ENCODE peak calls at places on chromosomes 1 and 21, in four cellular contexts. J, E, S and W are unnamed samples.
A peak's percentile ranks its signal among the peaks of the same experiment; 100 is the strongest.

GRCh38 chr1:33562563-33562962 is 90.1 kb downstream of the ZSCAN20 start:
- DNase-seq in J (no peak), E (no peak), S (no peak), W (no peak)

GRCh38 chr1:114368560-114369255 is 142.3 kb downstream of the TRIM33 start:
- DNase-seq in J (no peak), E (no peak), S (no peak), W (peak; percentile 56)

GRCh38 chr21:25776440-25776839 is 41.7 kb downstream of the GABPA start:
- DNase-seq in J (no peak), E (no peak), S (no peak), W (no peak)

GRCh38 chr1:51139474-51139873 is 37.4 kb downstream of the C1orf185 start:
- DNase-seq in J (no peak), E (no peak), S (no peak), W (no peak)

GRCh38 chr1:206706298-206706791 is 21.6 kb downstream of the MAPKAPK2 start:
- DNase-seq in J (peak; percentile 92), E (no peak), S (no peak), W (peak; percentile 50)

GRCh38 chr1:6922096-6922931 is 137.1 kb downstream of the CAMTA1 start:
- DNase-seq in J (peak; percentile 4), E (no peak), S (no peak), W (peak; percentile 6)

GRCh38 chr1:89687254-89687653 is 54.3 kb downstream of the LRRC8C start:
- DNase-seq in J (peak; percentile 58), E (no peak), S (no peak), W (no peak)

GRCh38 chr1:113792471-113792870 is 19.8 kb downstream of the RSBN1 start:
- DNase-seq in J (no peak), E (no peak), S (no peak), W (no peak)

GRCh38 chr1:153563339-153563952 is 2.2 kb downstream of the S100A2 start:
- DNase-seq in J (no peak), E (no peak), S (no peak), W (no peak)

GRCh38 chr1:228274452-228275153 is 66.8 kb downstream of the OBSCN start:
- DNase-seq in J (no peak), E (peak; percentile 42), S (no peak), W (peak; percentile 13)

GRCh38 chr21:40516336-40516735 is 330.6 kb downstream of the DSCAM start:
- DNase-seq in J (no peak), E (no peak), S (no peak), W (peak; percentile 76)

GRCh38 chr1:53383471-53383870 is 55.6 kb upstream of the LRP8 start:
- DNase-seq in J (no peak), E (no peak), S (no peak), W (no peak)

GRCh38 chr1:211259596-211260126 is 495 bp downstream of the RCOR3 start:
- DNase-seq in J (no peak), E (no peak), S (no peak), W (no peak)

GRCh38 chr1:88983791-88984552 is 8.5 kb downstream of the KYAT3 start:
- DNase-seq in J (peak; percentile 69), E (no peak), S (no peak), W (peak; percentile 68)

GRCh38 chr1:30411206-30411605 is 312.2 kb downstream of the MATN1 start:
- DNase-seq in J (no peak), E (peak; percentile 4), S (no peak), W (no peak)

GRCh38 chr21:42188663-42189062 is 30.3 kb upstream of the ABCG1 start:
- DNase-seq in J (no peak), E (no peak), S (no peak), W (no peak)

GRCh38 chr1:10900265-10900651 is 103.8 kb upstream of the CASZ1 start:
- DNase-seq in J (no peak), E (no peak), S (no peak), W (peak; percentile 60)

GRCh38 chr1:156896490-156897033 is 3.0 kb downstream of the PEAR1 start:
- DNase-seq in J (peak; percentile 92), E (peak; percentile 54), S (peak; percentile 63), W (peak; percentile 93)

GRCh38 chr1:209780276-209780675 is 4.1 kb downstream of the C1orf74 start:
- DNase-seq in J (no peak), E (no peak), S (no peak), W (peak; percentile 7)

GRCh38 chr21:43866659-43867331 is 1.8 kb downstream of the AGPAT3 start:
- DNase-seq in J (no peak), E (no peak), S (no peak), W (no peak)

GRCh38 chr1:63407002-63407401 is 39.6 kb downstream of the ALG6 start:
- DNase-seq in J (peak; percentile 62), E (no peak), S (no peak), W (no peak)

GRCh38 chr21:16264314-16264713 is 534.5 kb downstream of the USP25 start:
- DNase-seq in J (no peak), E (no peak), S (no peak), W (no peak)

GRCh38 chr1:150549496-150550221 is 451 bp downstream of the ADAMTSL4 start:
- DNase-seq in J (no peak), E (peak; percentile 45), S (no peak), W (peak; percentile 81)
- H4K8ac ChIP-seq in J (peak overlapping the region; percentile 71), E (no peak overlapping the region), S (peak overlapping the region; percentile 83), W (no peak overlapping the region)

GRCh38 chr1:162951553-162952315 is 90.8 kb upstream of the CCDC190 start:
- DNase-seq in J (peak; percentile 20), E (no peak), S (no peak), W (no peak)

GRCh38 chr1:162946701-162947100 is 85.7 kb upstream of the CCDC190 start:
- DNase-seq in J (no peak), E (no peak), S (no peak), W (no peak)

GRCh38 chr1:162954824-162955223 is 93.8 kb upstream of the CCDC190 start:
- DNase-seq in J (peak; percentile 59), E (no peak), S (no peak), W (no peak)

GRCh38 chr1:162944974-162945639 is 84.1 kb upstream of the CCDC190 start:
- DNase-seq in J (no peak), E (no peak), S (no peak), W (no peak)

DNA sequence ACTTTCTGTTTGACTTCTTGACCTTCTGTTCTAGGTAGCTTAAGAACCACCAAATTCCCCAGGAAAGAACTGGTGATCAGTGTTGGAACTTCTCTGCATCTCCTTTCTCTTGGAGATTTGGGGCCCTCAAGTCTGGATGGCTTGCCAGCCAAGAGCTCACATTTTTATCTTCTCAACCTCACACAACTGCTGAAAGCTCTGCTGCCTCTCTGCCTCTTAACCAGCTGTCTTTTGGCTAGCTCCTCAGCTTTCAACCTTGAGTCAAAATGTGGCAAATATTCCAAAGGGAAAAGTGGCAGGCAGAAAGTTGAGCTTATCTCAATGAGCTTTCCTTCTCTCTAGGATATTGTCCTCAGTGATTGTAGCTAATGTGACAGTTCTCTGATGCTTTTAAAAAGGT is 89.2 kb upstream of the CCDC190 start:
- DNase-seq in J (no peak), E (no peak), S (no peak), W (no peak)
- H4K5ac ChIP-seq in J (no peak overlapping the region), E (no peak overlapping the region), S (no peak overlapping the region), W (no peak overlapping the region)

GRCh38 chr1:1425753-1426495 is 4.8 kb upstream of the ANKRD65 start:
- DNase-seq in J (no peak), E (peak; percentile 75), S (no peak), W (peak; percentile 69)
- H4K8ac ChIP-seq in J (no peak overlapping the region), E (no peak overlapping the region), S (peak overlapping the region; percentile 86), W (no peak overlapping the region)

DNA sequence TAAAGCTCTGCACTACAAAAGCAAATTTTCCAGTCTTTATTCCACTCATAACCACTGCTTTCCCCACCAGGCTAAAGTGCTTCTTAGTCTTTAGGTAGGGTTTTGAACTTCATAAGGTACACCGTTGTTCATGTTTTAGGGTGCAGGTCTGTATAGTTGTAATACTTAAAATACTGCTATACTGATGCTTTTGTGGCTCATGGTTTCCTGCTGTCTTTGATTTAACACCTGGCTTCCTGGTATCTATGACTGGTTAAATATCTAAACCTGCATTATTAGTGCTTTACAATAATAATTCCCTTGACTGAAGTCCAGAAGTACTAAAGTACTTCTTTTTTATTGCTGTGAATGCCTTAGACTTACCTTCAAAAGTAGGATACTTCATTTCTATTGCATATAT is 384.6 kb downstream of the SRGAP2C start:
- DNase-seq in J (no peak), E (no peak), S (no peak), W (no peak)
- H4K5ac ChIP-seq in J (no peak overlapping the region), E (no peak overlapping the region), S (no peak overlapping the region), W (no peak overlapping the region)

GRCh38 chr1:201955009-201955749 is at the start of gene TIMM17A:
- DNase-seq in J (peak; percentile 98), E (peak; percentile 97), S (peak; percentile 77), W (peak; percentile 99)

GRCh38 chr1:201958348-201958747 is 3.0 kb downstream of the TIMM17A start:
- DNase-seq in J (no peak), E (no peak), S (no peak), W (no peak)

GRCh38 chr1:201954263-201955008 is 867 bp upstream of the TIMM17A start:
- DNase-seq in J (no peak), E (no peak), S (no peak), W (peak; percentile 24)

GRCh38 chr1:201955750-201956143 is 444 bp downstream of the TIMM17A start:
- DNase-seq in J (no peak), E (no peak), S (no peak), W (no peak)
- H4K8ac ChIP-seq in J (peak overlapping the region; percentile 94), E (peak overlapping the region; percentile 2), S (peak overlapping the region; percentile 92), W (no peak overlapping the region)